ENCODE peak calls at places on chromosomes 2 and 18, in six cellular contexts. W, Y, N, S, A and H are unnamed samples.

GRCh38 chr2:120804446-120804845 is 68.8 kb downstream of the GLI2 start:
- DNase-seq in W (no peak), Y (no peak), N (no peak), S (no peak), A (no peak), H (no peak)

GRCh38 chr2:15191801-15192200 is 369.3 kb downstream of the NBAS start:
- DNase-seq in W (no peak), Y (no peak), N (no peak), S (peak), A (no peak), H (no peak)

GRCh38 chr2:83615491-83615890 is 843.6 kb downstream of the SUCLG1 start:
- DNase-seq in W (no peak), Y (no peak), N (no peak), S (no peak), A (no peak), H (no peak)

GRCh38 chr2:76491503-76491902 is 780.8 kb upstream of the GCFC2 start:
- DNase-seq in W (no peak), Y (no peak), N (no peak), S (no peak), A (no peak), H (no peak)

GRCh38 chr2:54446625-54447024 is 9.5 kb upstream of the SPTBN1 start:
- DNase-seq in W (no peak), Y (no peak), N (no peak), S (no peak), A (no peak), H (no peak)

GRCh38 chr2:70984576-70985282 is 6.3 kb downstream of the ANKRD53 start:
- DNase-seq in W (no peak), Y (peak), N (peak), S (peak), A (peak), H (no peak)

GRCh38 chr2:100034431-100034830 is 108.0 kb downstream of the AFF3 start:
- DNase-seq in W (no peak), Y (no peak), N (no peak), S (no peak), A (no peak), H (no peak)

GRCh38 chr2:164625378-164625971 is 4.2 kb upstream of the GRB14 start:
- DNase-seq in W (no peak), Y (no peak), N (no peak), S (no peak), A (no peak), H (no peak)

GRCh38 chr2:58520903-58521302 is 279.8 kb upstream of the FANCL start:
- DNase-seq in W (no peak), Y (no peak), N (no peak), S (no peak), A (no peak), H (no peak)

GRCh38 chr18:30361864-30362540 is 680.5 kb downstream of the DSC3 start:
- DNase-seq in W (no peak), Y (no peak), N (no peak), S (no peak), A (no peak), H (no peak)

GRCh38 chr18:74724186-74724585 is 126.5 kb downstream of the ZNF407 start:
- DNase-seq in W (no peak), Y (no peak), N (no peak), S (no peak), A (peak), H (no peak)

GRCh38 chr2:28751956-28752607 is 452 bp downstream of the PPP1CB start:
- DNase-seq in W (no peak), Y (peak), N (peak), S (no peak), A (no peak), H (peak)

GRCh38 chr2:71938108-71938507 is 209.6 kb downstream of the CYP26B1 start:
- DNase-seq in W (no peak), Y (no peak), N (no peak), S (no peak), A (no peak), H (no peak)

GRCh38 chr2:120395221-120395620 is 49.3 kb downstream of the INHBB start:
- DNase-seq in W (no peak), Y (no peak), N (no peak), S (no peak), A (no peak), H (no peak)

GRCh38 chr2:142188562-142188961 is 57.7 kb upstream of the LRP1B start:
- DNase-seq in W (no peak), Y (no peak), N (no peak), S (no peak), A (peak), H (no peak)

GRCh38 chr2:51717318-51717717 is 685.4 kb upstream of the NRXN1 start:
- DNase-seq in W (no peak), Y (no peak), N (no peak), S (peak), A (peak), H (peak)

GRCh38 chr2:137467246-137467862 is 496.9 kb upstream of the HNMT start:
- DNase-seq in W (peak), Y (peak), N (peak), S (no peak), A (no peak), H (peak)

GRCh38 chr18:21099442-21099841 is 12.2 kb downstream of the ROCK1 start:
- DNase-seq in W (no peak), Y (no peak), N (no peak), S (no peak), A (no peak), H (no peak)

GRCh38 chr2:100870652-100871531 is 51.0 kb downstream of the NPAS2 start:
- DNase-seq in W (no peak), Y (no peak), N (no peak), S (no peak), A (no peak), H (no peak)

GRCh38 chr2:197125000-197125399 is 185.6 kb downstream of the ANKRD44 start:
- DNase-seq in W (no peak), Y (no peak), N (no peak), S (no peak), A (peak), H (no peak)

GRCh38 chr2:29700560-29700959 is 220.8 kb downstream of the ALK start:
- DNase-seq in W (no peak), Y (no peak), N (no peak), S (no peak), A (peak), H (no peak)

GRCh38 chr2:224407241-224407680 is 5.4 kb upstream of the FAM124B start:
- DNase-seq in W (no peak), Y (peak), N (no peak), S (no peak), A (no peak), H (no peak)

GRCh38 chr18:58687871-58688308 is 16.6 kb downstream of the MALT1 start:
- DNase-seq in W (no peak), Y (no peak), N (no peak), S (no peak), A (no peak), H (no peak)

GRCh38 chr2:159774370-159774990 is 23.5 kb downstream of the CD302 start:
- DNase-seq in W (no peak), Y (no peak), N (no peak), S (no peak), A (no peak), H (no peak)
- TF ChIP-seq POLR2A in W (peak), Y (no peak), N (no peak), S (no peak), A (peak), H (no peak)

GRCh38 chr2:144515694-144516416 is 4.1 kb downstream of the ZEB2 start:
- DNase-seq in W (no peak), Y (peak), N (peak), S (no peak), A (no peak), H (no peak)
- TF ChIP-seq POLR2A in W (no peak), Y (peak), N (peak), S (no peak), A (peak), H (no peak)

GRCh38 chr2:96773922-96774321 is 13.2 kb downstream of the CNNM4 start:
- DNase-seq in W (no peak), Y (no peak), N (no peak), S (no peak), A (no peak), H (no peak)
- TF ChIP-seq POLR2A in W (no peak), Y (no peak), N (no peak), S (no peak), A (no peak), H (no peak)

GRCh38 chr18:73663581-73663980 is 484.1 kb downstream of the FBXO15 start:
- DNase-seq in W (no peak), Y (no peak), N (no peak), S (no peak), A (no peak), H (no peak)

GRCh38 chr18:73660931-73661330 is 486.7 kb downstream of the FBXO15 start:
- DNase-seq in W (no peak), Y (no peak), N (no peak), S (no peak), A (no peak), H (no peak)

GRCh38 chr18:73664896-73665295 is 482.7 kb downstream of the FBXO15 start:
- DNase-seq in W (no peak), Y (no peak), N (no peak), S (no peak), A (no peak), H (no peak)

GRCh38 chr18:73661457-73661856 is 486.2 kb downstream of the FBXO15 start:
- DNase-seq in W (no peak), Y (no peak), N (no peak), S (no peak), A (no peak), H (no peak)

GRCh38 chr18:73662440-73662839 is 485.2 kb downstream of the FBXO15 start:
- DNase-seq in W (no peak), Y (no peak), N (no peak), S (no peak), A (no peak), H (no peak)
- TF ChIP-seq POLR2A in W (no peak), Y (no peak), N (no peak), S (no peak), A (no peak), H (no peak)

GRCh38 chr2:157336137-157336721 is 10.6 kb upstream of the ERMN start:
- DNase-seq in W (no peak), Y (peak), N (peak), S (peak), A (peak), H (peak)
- TF ChIP-seq POLR2A in W (no peak), Y (no peak), N (no peak), S (no peak), A (no peak), H (no peak)

GRCh38 chr2:241882090-241882625 is 12.6 kb downstream of the RTP5 start:
- DNase-seq in W (no peak), Y (peak), N (peak), S (no peak), A (no peak), H (no peak)
- TF ChIP-seq POLR2A in W (no peak), Y (no peak), N (no peak), S (no peak), A (no peak), H (no peak)

GRCh38 chr2:43400508-43400907 is 174.1 kb upstream of the ZFP36L2 start:
- DNase-seq in W (no peak), Y (no peak), N (no peak), S (no peak), A (peak), H (no peak)

GRCh38 chr2:43402452-43402937 is 176.1 kb upstream of the ZFP36L2 start:
- DNase-seq in W (no peak), Y (no peak), N (no peak), S (no peak), A (peak), H (no peak)

GRCh38 chr2:43399515-43400245 is 173.3 kb upstream of the ZFP36L2 start:
- DNase-seq in W (no peak), Y (no peak), N (no peak), S (no peak), A (peak), H (no peak)

GRCh38 chr2:43399098-43399497 is 172.7 kb upstream of the ZFP36L2 start:
- DNase-seq in W (no peak), Y (no peak), N (no peak), S (no peak), A (no peak), H (no peak)

GRCh38 chr2:43402002-43402401 is 175.6 kb upstream of the ZFP36L2 start:
- DNase-seq in W (no peak), Y (no peak), N (no peak), S (no peak), A (no peak), H (no peak)
- TF ChIP-seq POLR2A in W (no peak), Y (no peak), N (no peak), S (no peak), A (no peak), H (no peak)